ENCODE peak calls at places on chromosomes 4 and X, in five cellular contexts. One of them, this sample, is unnamed.

GRCh38 chr4:958314-958665 is 15.1 kb downstream of the DGKQ start:
- DNase-seq in prostate gland: no peak
- DNase-seq in GM06990: no peak
- DNase-seq in IMR-90: no peak
- DNase-seq in GM23338: no peak
- DNase-seq in this sample: no peak

GRCh38 chr4:41866799-41867677 is 68.2 kb upstream of the TMEM33 start:
- DNase-seq in prostate gland: no peak
- DNase-seq in IMR-90: no peak
- DNase-seq in GM23338: peak
- DNase-seq in GM06990: no peak
- DNase-seq in this sample: no peak

GRCh38 chrX:72393836-72394517 is 88.3 kb upstream of the CITED1 start:
- DNase-seq in GM23338: no peak
- DNase-seq in prostate gland: no peak
- DNase-seq in IMR-90: no peak
- DNase-seq in GM06990: no peak
- DNase-seq in this sample: no peak

GRCh38 chr4:7154351-7154981 is 37.9 kb upstream of the SORCS2 start:
- DNase-seq in prostate gland: no peak
- DNase-seq in GM23338: no peak
- DNase-seq in IMR-90: no peak
- DNase-seq in GM06990: no peak
- DNase-seq in this sample: no peak

GRCh38 chrX:153906126-153906917 is 1.8 kb downstream of the AVPR2 start:
- DNase-seq in GM23338: no peak
- DNase-seq in GM06990: peak
- DNase-seq in prostate gland: no peak
- DNase-seq in IMR-90: no peak
- DNase-seq in this sample: peak

GRCh38 chrX:54921427-54922021 is 900 bp downstream of the TRO start:
- DNase-seq in GM23338: peak
- DNase-seq in GM06990: peak
- DNase-seq in prostate gland: peak
- DNase-seq in IMR-90: peak
- DNase-seq in this sample: peak

GRCh38 chr4:176782794-176783193 is 9.9 kb downstream of the VEGFC start:
- DNase-seq in GM23338: no peak
- DNase-seq in IMR-90: peak
- DNase-seq in GM06990: no peak
- DNase-seq in prostate gland: no peak
- DNase-seq in this sample: no peak

GRCh38 chrX:53445977-53446376 is 11.8 kb upstream of the HSD17B10 start:
- DNase-seq in prostate gland: no peak
- DNase-seq in GM23338: peak
- DNase-seq in GM06990: no peak
- DNase-seq in IMR-90: peak
- DNase-seq in this sample: no peak

GRCh38 chr4:143287571-143287923 is 49.1 kb upstream of the GAB1 start:
- DNase-seq in GM23338: peak
- DNase-seq in IMR-90: no peak
- DNase-seq in prostate gland: no peak
- DNase-seq in GM06990: no peak
- DNase-seq in this sample: no peak

GRCh38 chrX:109656774-109657173 is 31.8 kb upstream of the KCNE5 start:
- DNase-seq in prostate gland: no peak
- DNase-seq in IMR-90: no peak
- DNase-seq in GM23338: no peak
- DNase-seq in GM06990: no peak
- DNase-seq in this sample: no peak

GRCh38 chrX:1906028-1906427 is 291.2 kb downstream of the ASMT start:
- DNase-seq in prostate gland: no peak
- DNase-seq in IMR-90: no peak
- DNase-seq in GM23338: no peak
- DNase-seq in GM06990: no peak
- DNase-seq in this sample: no peak

GRCh38 chrX:1904663-1905218 is 289.9 kb downstream of the ASMT start:
- DNase-seq in GM23338: no peak
- DNase-seq in prostate gland: no peak
- DNase-seq in GM06990: no peak
- DNase-seq in IMR-90: no peak
- DNase-seq in this sample: no peak

GRCh38 chrX:1902901-1903379 is 288.1 kb downstream of the ASMT start:
- DNase-seq in GM06990: no peak
- DNase-seq in IMR-90: no peak
- DNase-seq in prostate gland: no peak
- DNase-seq in GM23338: no peak
- DNase-seq in this sample: no peak

GRCh38 chrX:1899841-1900240 is 285.0 kb downstream of the ASMT start:
- DNase-seq in GM23338: no peak
- DNase-seq in IMR-90: no peak
- DNase-seq in prostate gland: no peak
- DNase-seq in GM06990: no peak
- DNase-seq in this sample: no peak

GRCh38 chrX:1903380-1903935 is 288.6 kb downstream of the ASMT start:
- DNase-seq in prostate gland: no peak
- DNase-seq in IMR-90: no peak
- DNase-seq in GM06990: no peak
- DNase-seq in GM23338: no peak
- DNase-seq in this sample: no peak
- TF ChIP-seq CTCF in prostate gland: no peak
- TF ChIP-seq CTCF in IMR-90: no peak
- TF ChIP-seq CTCF in GM06990: no peak
- TF ChIP-seq CTCF in GM23338: no peak
- TF ChIP-seq CTCF in this sample: no peak

GRCh38 chr4:184103755-184104367 is 113.8 kb downstream of the ENPP6 start:
- DNase-seq in GM06990: no peak
- DNase-seq in GM23338: no peak
- DNase-seq in prostate gland: no peak
- DNase-seq in IMR-90: no peak
- DNase-seq in this sample: no peak

GRCh38 chr4:184102927-184103326 is 114.7 kb downstream of the ENPP6 start:
- DNase-seq in prostate gland: no peak
- DNase-seq in GM23338: no peak
- DNase-seq in IMR-90: no peak
- DNase-seq in GM06990: no peak
- DNase-seq in this sample: no peak

GRCh38 chr4:184102488-184102887 is 115.2 kb downstream of the ENPP6 start:
- DNase-seq in GM06990: no peak
- DNase-seq in IMR-90: no peak
- DNase-seq in prostate gland: no peak
- DNase-seq in GM23338: no peak
- DNase-seq in this sample: no peak

GRCh38 chr4:184101711-184102110 is 116.0 kb downstream of the ENPP6 start:
- DNase-seq in prostate gland: no peak
- DNase-seq in GM06990: no peak
- DNase-seq in GM23338: no peak
- DNase-seq in IMR-90: no peak
- DNase-seq in this sample: no peak

DNA sequence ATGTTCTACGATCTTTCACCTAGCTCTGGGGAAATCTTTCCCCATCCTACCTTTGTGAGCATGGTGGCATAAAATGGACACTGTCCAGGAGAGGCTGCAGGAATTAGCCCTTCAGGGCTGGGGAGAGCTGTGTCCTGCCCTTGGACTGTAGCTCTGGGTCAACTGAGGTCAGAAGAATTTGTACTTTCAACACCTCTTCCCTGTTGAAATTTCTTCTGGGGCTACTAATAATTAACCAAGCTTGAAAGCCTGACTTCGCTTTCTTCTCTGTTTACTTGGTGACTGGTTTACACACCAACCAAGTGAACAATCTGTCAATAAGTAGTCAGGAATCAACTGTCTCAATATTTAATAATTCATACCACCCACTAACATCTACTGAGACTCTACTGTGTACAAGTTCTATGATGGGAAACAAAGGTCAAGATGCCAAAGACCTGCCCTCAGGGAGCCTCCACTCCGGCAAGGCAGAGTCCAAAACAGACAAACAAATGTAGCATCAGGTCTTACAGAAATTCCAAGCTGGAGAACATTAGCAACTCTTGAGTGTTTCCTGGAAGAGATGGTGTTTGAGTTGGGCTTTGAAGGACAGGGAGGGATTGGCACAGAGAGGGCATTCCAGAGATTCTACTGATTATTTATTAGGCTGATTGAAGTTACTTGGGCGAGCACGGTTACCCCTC is 113.1 kb downstream of the ENPP6 start:
- DNase-seq in GM23338: no peak
- DNase-seq in GM06990: no peak
- DNase-seq in IMR-90: no peak
- DNase-seq in prostate gland: no peak
- DNase-seq in this sample: no peak
- TF ChIP-seq CTCF in GM23338: no peak
- TF ChIP-seq CTCF in GM06990: no peak
- TF ChIP-seq CTCF in IMR-90: no peak
- TF ChIP-seq CTCF in prostate gland: no peak
- TF ChIP-seq CTCF in this sample: no peak

GRCh38 chr4:112853662-112854256 is 195.7 kb upstream of the ANK2 start:
- DNase-seq in GM23338: peak
- DNase-seq in GM06990: no peak
- DNase-seq in IMR-90: no peak
- DNase-seq in prostate gland: no peak
- DNase-seq in this sample: no peak
- TF ChIP-seq CTCF in GM23338: peak
- TF ChIP-seq CTCF in GM06990: peak
- TF ChIP-seq CTCF in IMR-90: peak
- TF ChIP-seq CTCF in prostate gland: no peak
- TF ChIP-seq CTCF in this sample: no peak

DNA sequence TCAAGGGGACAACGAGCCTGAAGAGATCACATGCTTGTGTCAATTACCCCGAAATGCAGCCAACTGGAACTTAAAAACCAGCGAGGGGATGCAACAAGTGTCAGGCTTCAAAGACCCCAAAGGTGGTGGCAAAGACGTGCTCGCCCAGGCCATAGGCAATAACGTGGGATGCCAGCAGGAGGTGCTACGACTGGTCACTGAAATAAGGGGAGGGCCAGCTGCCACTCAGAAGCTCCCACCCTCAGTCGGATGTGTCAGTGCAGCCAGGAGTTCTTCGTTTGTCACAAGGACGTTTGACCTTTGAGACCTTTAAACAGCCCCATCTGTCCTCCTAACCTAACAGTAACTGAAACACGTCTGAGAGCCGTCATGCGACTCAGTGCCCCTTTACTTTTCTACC is 556.8 kb upstream of the PCDH10 start:
- DNase-seq in GM06990: no peak
- DNase-seq in GM23338: no peak
- DNase-seq in prostate gland: no peak
- DNase-seq in IMR-90: no peak
- DNase-seq in this sample: no peak
- TF ChIP-seq CTCF in GM06990: no peak
- TF ChIP-seq CTCF in GM23338: peak
- TF ChIP-seq CTCF in prostate gland: no peak
- TF ChIP-seq CTCF in IMR-90: no peak
- TF ChIP-seq CTCF in this sample: no peak

GRCh38 chrX:11537141-11537540 is 128.6 kb downstream of the ARHGAP6 start:
- DNase-seq in prostate gland: no peak
- DNase-seq in IMR-90: no peak
- DNase-seq in GM06990: no peak
- DNase-seq in GM23338: no peak
- DNase-seq in this sample: no peak

GRCh38 chrX:11543249-11543648 is 122.5 kb downstream of the ARHGAP6 start:
- DNase-seq in GM23338: no peak
- DNase-seq in GM06990: no peak
- DNase-seq in IMR-90: no peak
- DNase-seq in prostate gland: no peak
- DNase-seq in this sample: no peak

GRCh38 chrX:11535156-11535919 is 130.4 kb downstream of the ARHGAP6 start:
- DNase-seq in GM23338: no peak
- DNase-seq in prostate gland: no peak
- DNase-seq in IMR-90: peak
- DNase-seq in GM06990: no peak
- DNase-seq in this sample: no peak

GRCh38 chrX:11541510-11541909 is 124.2 kb downstream of the ARHGAP6 start:
- DNase-seq in GM06990: no peak
- DNase-seq in GM23338: no peak
- DNase-seq in IMR-90: no peak
- DNase-seq in prostate gland: no peak
- DNase-seq in this sample: no peak

GRCh38 chrX:11540532-11541377 is 125.0 kb downstream of the ARHGAP6 start:
- DNase-seq in prostate gland: no peak
- DNase-seq in GM23338: no peak
- DNase-seq in GM06990: peak
- DNase-seq in IMR-90: no peak
- DNase-seq in this sample: no peak
- TF ChIP-seq CTCF in prostate gland: no peak
- TF ChIP-seq CTCF in GM23338: no peak
- TF ChIP-seq CTCF in GM06990: peak
- TF ChIP-seq CTCF in IMR-90: no peak
- TF ChIP-seq CTCF in this sample: no peak